ENCODE peak calls at places on chromosomes 13 and 19, in four cellular contexts. V, Y, I and D are unnamed samples.

GRCh38 chr13:20847298-20847697 is 55.2 kb downstream of the XPO4 start:
- DNase-seq in V (peak; percentile 7), Y (no peak), I (no peak), D (no peak)

GRCh38 chr13:106490887-106491321 is 44.6 kb downstream of the EFNB2 start:
- DNase-seq in V (no peak), Y (no peak), I (no peak), D (no peak)

GRCh38 chr19:37012093-37012745 is 66.0 kb upstream of the ZNF420 start:
- DNase-seq in V (no peak), Y (no peak), I (no peak), D (no peak)

GRCh38 chr13:98755116-98755515 is 2.6 kb upstream of the SLC15A1 start:
- DNase-seq in V (no peak), Y (no peak), I (no peak), D (no peak)

GRCh38 chr13:97879646-97880297 is 73.7 kb upstream of the IPO5 start:
- DNase-seq in V (no peak), Y (peak; percentile 15), I (no peak), D (no peak)

GRCh38 chr13:32206097-32206740 is 108.9 kb downstream of the ZAR1L start:
- DNase-seq in V (no peak), Y (no peak), I (no peak), D (no peak)

GRCh38 chr13:56459291-56459690 is 681.4 kb upstream of the PRR20A start:
- DNase-seq in V (no peak), Y (no peak), I (no peak), D (no peak)

GRCh38 chr13:91355826-91356710 is 8.6 kb downstream of the MIR17HG start:
- DNase-seq in V (no peak), Y (no peak), I (no peak), D (no peak)

GRCh38 chr13:54859827-54860226 is 1831.2 kb downstream of the OLFM4 start:
- DNase-seq in V (no peak), Y (no peak), I (no peak), D (no peak)

GRCh38 chr13:53460776-53461175 is 432.2 kb downstream of the OLFM4 start:
- DNase-seq in V (no peak), Y (no peak), I (no peak), D (no peak)

GRCh38 chr13:93145199-93145598 is 81.4 kb upstream of the GPC6 start:
- DNase-seq in V (no peak), Y (no peak), I (no peak), D (no peak)

GRCh38 chr13:77699059-77699680 is 1.7 kb downstream of the SLAIN1 start:
- DNase-seq in V (no peak), Y (no peak), I (no peak), D (no peak)

GRCh38 chr13:51576754-51577153 is 7.5 kb upstream of the WDFY2 start:
- DNase-seq in V (no peak), Y (no peak), I (no peak), D (no peak)

GRCh38 chr13:32142956-32143375 is 111.4 kb downstream of the FRY start:
- DNase-seq in V (no peak), Y (no peak), I (peak; percentile 98), D (peak; percentile 30)

GRCh38 chr13:25901460-25902376 is 150.1 kb downstream of the SHISA2 start:
- DNase-seq in V (no peak), Y (no peak), I (peak; percentile 33), D (no peak)

GRCh38 chr19:53158119-53158656 is 665 bp downstream of the ZNF347 start:
- DNase-seq in V (peak; percentile 21), Y (no peak), I (no peak), D (peak; percentile 52)

GRCh38 chr19:5343848-5344247 is 3.2 kb upstream of the PTPRS start:
- DNase-seq in V (no peak), Y (no peak), I (peak; percentile 85), D (no peak)

GRCh38 chr13:90683711-90684131 is 663.8 kb upstream of the MIR17HG start:
- DNase-seq in V (no peak), Y (no peak), I (no peak), D (no peak)

GRCh38 chr13:46831588-46832194 is 34.7 kb upstream of the ESD start:
- DNase-seq in V (peak; percentile 10), Y (peak; percentile 5), I (peak; percentile 22), D (peak; percentile 44)

GRCh38 chr19:33242129-33242528 is 16.5 kb upstream of the SLC7A10 start:
- DNase-seq in V (no peak), Y (no peak), I (no peak), D (no peak)

GRCh38 chr19:48975947-48976847 is 11.1 kb downstream of the FTL start:
- DNase-seq in V (peak; percentile 65), Y (peak; percentile 47), I (no peak), D (peak; percentile 72)

GRCh38 chr19:30696514-30696913 is 324.3 kb downstream of the ZNF536 start:
- DNase-seq in V (peak; percentile 86), Y (peak; percentile 87), I (no peak), D (peak; percentile 82)

GRCh38 chr13:31431722-31432137 is 232.0 kb downstream of the B3GLCT start:
- DNase-seq in V (peak; percentile 44), Y (peak; percentile 13), I (peak; percentile 10), D (peak; percentile 79)

GRCh38 chr19:58401825-58402433 is 6.5 kb downstream of the RNF225 start:
- DNase-seq in V (peak; percentile 12), Y (no peak), I (no peak), D (no peak)

GRCh38 chr19:55080915-55081772 is 5.5 kb downstream of the EPS8L1 start:
- DNase-seq in V (peak; percentile 96), Y (peak; percentile 77), I (peak; percentile 53), D (peak; percentile 98)

GRCh38 chr19:15245370-15246197 is 13.3 kb upstream of the EPHX3 start:
- DNase-seq in V (no peak), Y (no peak), I (no peak), D (no peak)

GRCh38 chr13:113845055-113845454 is 18.8 kb downstream of the GAS6 start:
- DNase-seq in V (no peak), Y (no peak), I (peak; percentile 31), D (no peak)
- TF ChIP-seq HMGXB4 in V (no peak), Y (no peak), I (no peak), D (no peak)

DNA sequence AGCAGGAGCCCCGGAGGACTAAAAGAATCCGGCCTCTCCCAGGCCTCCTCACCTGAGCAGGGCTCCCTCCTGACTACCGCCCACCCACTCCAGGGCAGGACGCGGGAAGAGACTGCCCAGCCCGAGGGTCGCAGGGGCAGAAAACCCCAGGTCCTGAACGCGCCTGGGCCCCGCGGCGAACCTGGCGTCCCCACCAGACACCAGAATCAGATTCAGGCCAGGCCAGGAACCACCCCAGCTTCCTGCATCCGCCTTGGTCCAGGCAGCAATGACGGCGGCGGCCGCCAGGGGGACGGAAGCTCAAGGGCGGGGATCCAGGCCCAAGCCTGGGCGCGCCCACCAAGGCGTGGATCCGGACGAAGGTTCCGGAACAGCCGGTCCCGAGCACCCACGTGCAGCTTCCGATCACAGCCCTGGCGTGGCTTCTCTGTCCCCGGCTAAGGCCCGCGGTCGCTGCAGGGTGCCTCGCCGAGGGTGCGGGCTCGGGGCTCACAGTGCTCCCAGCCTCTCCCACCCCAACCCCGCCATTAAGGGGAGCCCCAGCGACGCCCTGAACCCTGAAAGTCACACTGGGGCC is 3.6 kb downstream of the LGALS7 start:
- DNase-seq in V (peak; percentile 62), Y (peak; percentile 77), I (no peak), D (peak; percentile 92)
- TF ChIP-seq HMGXB4 in V (no peak), Y (no peak), I (no peak), D (peak; percentile 87)

DNA sequence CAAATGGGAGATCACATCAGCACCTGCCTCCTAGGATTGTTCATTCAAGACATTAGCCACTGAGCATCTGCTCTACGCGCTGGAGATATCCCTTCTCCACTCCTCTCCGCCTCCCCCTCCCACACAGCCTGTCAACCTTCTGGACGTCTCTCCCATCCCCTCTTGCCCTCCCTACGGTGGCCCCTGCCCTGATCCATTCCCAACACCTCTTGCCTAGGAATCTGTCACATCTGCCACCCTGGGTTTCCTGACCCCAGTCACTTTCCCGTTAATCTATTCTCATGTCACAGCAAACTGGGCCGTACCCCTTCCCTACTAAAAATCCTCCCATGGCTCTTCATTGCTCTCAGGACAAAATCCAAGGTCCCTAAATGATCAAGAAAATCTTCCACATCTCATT is 10.3 kb downstream of the DYRK1B start:
- DNase-seq in V (no peak), Y (no peak), I (no peak), D (no peak)
- TF ChIP-seq HMGXB4 in V (no peak), Y (no peak), I (no peak), D (no peak)

GRCh38 chr19:41161903-41162302 is 31.1 kb upstream of the CYP2S1 start:
- DNase-seq in V (no peak), Y (no peak), I (no peak), D (peak; percentile 73)

GRCh38 chr19:41159861-41160260 is 33.2 kb upstream of the CYP2S1 start:
- DNase-seq in V (no peak), Y (no peak), I (peak; percentile 73), D (no peak)

GRCh38 chr19:41154060-41154459 is 39.0 kb upstream of the CYP2S1 start:
- DNase-seq in V (no peak), Y (no peak), I (no peak), D (no peak)

GRCh38 chr19:41156207-41156606 is 36.8 kb upstream of the CYP2S1 start:
- DNase-seq in V (no peak), Y (no peak), I (no peak), D (no peak)
- TF ChIP-seq HMGXB4 in V (no peak), Y (no peak), I (no peak), D (no peak)

GRCh38 chr19:2547721-2548120 is 71.8 kb downstream of the GADD45B start:
- DNase-seq in V (no peak), Y (no peak), I (no peak), D (no peak)

GRCh38 chr19:2544576-2545415 is 68.9 kb downstream of the GADD45B start:
- DNase-seq in V (no peak), Y (no peak), I (no peak), D (peak; percentile 8)

GRCh38 chr19:2548966-2549365 is 73.0 kb downstream of the GADD45B start:
- DNase-seq in V (no peak), Y (no peak), I (no peak), D (no peak)

GRCh38 chr19:2547033-2547680 is 71.2 kb downstream of the GADD45B start:
- DNase-seq in V (no peak), Y (no peak), I (peak; percentile 76), D (no peak)

DNA sequence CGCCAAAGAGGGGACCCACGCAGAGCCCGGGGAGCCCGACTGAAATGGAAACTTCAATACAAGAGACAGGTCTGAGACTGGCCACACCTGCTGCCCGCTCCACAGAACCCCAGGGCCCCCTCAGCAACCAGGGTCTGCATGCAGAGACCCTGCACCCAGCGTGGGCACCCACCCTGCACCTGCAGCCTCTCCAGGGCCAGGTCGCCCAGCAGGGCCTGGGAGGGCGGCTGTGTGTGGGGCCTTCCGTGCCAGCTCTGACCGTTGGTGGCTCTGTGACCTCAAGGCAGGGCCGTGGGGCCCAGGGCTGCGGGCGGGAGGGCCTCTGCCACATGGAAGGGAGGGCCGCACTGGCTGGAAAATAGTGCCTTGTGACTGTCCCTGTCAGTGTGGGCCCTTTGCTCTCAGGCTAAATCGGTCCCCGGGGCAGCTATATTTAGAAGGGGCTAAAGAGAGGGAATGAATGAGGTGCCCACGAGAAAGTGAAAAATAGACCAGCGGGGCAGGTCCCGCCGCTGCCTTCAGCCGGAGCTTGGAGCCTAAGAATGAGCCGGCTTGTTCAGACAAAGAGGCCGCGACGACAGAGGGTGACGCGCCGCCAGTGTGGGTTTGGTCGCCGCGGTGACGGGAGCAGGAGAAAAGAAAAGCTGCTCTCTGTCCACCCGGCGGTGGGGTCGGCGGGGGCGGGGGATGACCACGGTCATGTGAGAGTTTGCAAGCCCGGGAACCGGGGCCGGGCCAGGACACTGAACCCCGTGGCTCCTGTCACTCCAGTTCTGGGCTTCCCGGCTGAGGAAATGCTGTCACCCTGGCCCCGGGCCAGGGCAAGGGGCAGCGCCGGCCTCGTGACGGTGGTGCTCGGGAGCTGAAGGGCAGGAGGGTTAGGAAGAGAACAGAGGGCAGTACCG is 70.5 kb downstream of the GADD45B start:
- DNase-seq in V (no peak), Y (no peak), I (peak; percentile 88), D (peak; percentile 67)
- TF ChIP-seq HMGXB4 in V (no peak), Y (no peak), I (peak; percentile 5), D (no peak)

GRCh38 chr13:62631124-62631523 is 1215.5 kb upstream of the PCDH20 start:
- DNase-seq in V (no peak), Y (no peak), I (no peak), D (no peak)
- TF ChIP-seq HMGXB4 in V (no peak), Y (no peak), I (no peak), D (no peak)